ENCODE peak calls at places on chromosome 18, in eight cellular contexts. P is mammary epithelial cell; S is tibial nerve; I is cardiac muscle cell; Q is Panc1; D is GM06990; Z is K562; N is CD8-positive, alpha-beta memory T cell. R is an unnamed sample.

GRCh38 chr18:60978338-60978737 is 354.9 kb upstream of the CDH20 start:
- DNase-seq in P (peak; percentile 59), S (no peak), I (peak; percentile 69), Q (no peak), D (no peak), Z (no peak), N (no peak), R (peak; percentile 91)

GRCh38 chr18:53056064-53056463 is 716.1 kb downstream of the DCC start:
- DNase-seq in P (no peak), S (no peak), I (no peak), Q (no peak), D (no peak), Z (no peak), N (no peak), R (no peak)

GRCh38 chr18:46574740-46575108 is 82.3 kb downstream of the LOXHD1 start:
- DNase-seq in P (no peak), S (no peak), I (no peak), Q (no peak), D (no peak), Z (no peak), N (no peak), R (no peak)

GRCh38 chr18:6058941-6059340 is 163.6 kb upstream of the TMEM200C start:
- DNase-seq in P (no peak), S (no peak), I (no peak), Q (no peak), D (no peak), Z (no peak), N (no peak), R (peak; percentile 54)

GRCh38 chr18:70991577-70991976 is 702.7 kb downstream of the SOCS6 start:
- DNase-seq in P (no peak), S (no peak), I (peak; percentile 9), Q (no peak), D (no peak), Z (no peak), N (no peak), R (no peak)

GRCh38 chr18:8849696-8850095 is 144.3 kb downstream of the MTCL1 start:
- DNase-seq in P (no peak), S (no peak), I (no peak), Q (no peak), D (no peak), Z (no peak), N (no peak), R (peak; percentile 76)

GRCh38 chr18:59512025-59512710 is 153.1 kb upstream of the LMAN1 start:
- DNase-seq in P (no peak), S (no peak), I (no peak), Q (no peak), D (no peak), Z (no peak), N (no peak), R (no peak)

GRCh38 chr18:48263913-48264506 is 145.2 kb downstream of the ZBTB7C start:
- DNase-seq in P (peak; percentile 95), S (no peak), I (no peak), Q (no peak), D (no peak), Z (no peak), N (no peak), R (peak; percentile 62)

GRCh38 chr18:12694032-12694431 is 8.5 kb downstream of the CEP76 start:
- DNase-seq in P (peak; percentile 52), S (no peak), I (no peak), Q (no peak), D (no peak), Z (no peak), N (no peak), R (no peak)

GRCh38 chr18:56028514-56028913 is 440.5 kb upstream of the TCF4 start:
- DNase-seq in P (peak; percentile 65), S (no peak), I (peak; percentile 6), Q (no peak), D (no peak), Z (no peak), N (no peak), R (no peak)

GRCh38 chr18:44725300-44726096 is 44.8 kb downstream of the SETBP1 start:
- DNase-seq in P (peak; percentile 39), S (no peak), I (peak; percentile 56), Q (no peak), D (peak; percentile 77), Z (peak; percentile 56), N (peak; percentile 65), R (no peak)

GRCh38 chr18:36392163-36392887 is 94.8 kb downstream of the FHOD3 start:
- DNase-seq in P (no peak), S (no peak), I (peak; percentile 45), Q (no peak), D (no peak), Z (no peak), N (no peak), R (no peak)

GRCh38 chr18:49094979-49095632 is 144.3 kb upstream of the SMAD7 start:
- DNase-seq in P (peak; percentile 82), S (no peak), I (peak; percentile 77), Q (no peak), D (no peak), Z (no peak), N (no peak), R (peak; percentile 23)

GRCh38 chr18:76378526-76379215 is 116.4 kb downstream of the ZNF516 start:
- DNase-seq in P (no peak), S (no peak), I (no peak), Q (no peak), D (no peak), Z (no peak), N (no peak), R (no peak)

GRCh38 chr18:31857516-31858106 is 85.3 kb downstream of the TRAPPC8 start:
- DNase-seq in P (no peak), S (no peak), I (no peak), Q (no peak), D (no peak), Z (no peak), N (no peak), R (no peak)

GRCh38 chr18:69215151-69215550 is 185.5 kb upstream of the DOK6 start:
- DNase-seq in P (no peak), S (no peak), I (no peak), Q (no peak), D (no peak), Z (no peak), N (no peak), R (no peak)

GRCh38 chr18:12839057-12839525 is 44.9 kb downstream of the PTPN2 start:
- DNase-seq in P (peak; percentile 78), S (no peak), I (no peak), Q (no peak), D (peak; percentile 66), Z (no peak), N (peak; percentile 35), R (no peak)

GRCh38 chr18:62200121-62200914 is 13.3 kb downstream of the RELCH start:
- DNase-seq in P (peak; percentile 47), S (no peak), I (peak; percentile 21), Q (no peak), D (no peak), Z (no peak), N (no peak), R (no peak)

GRCh38 chr18:70132999-70133398 is 72.5 kb downstream of the RTTN start:
- DNase-seq in P (peak; percentile 59), S (no peak), I (peak; percentile 67), Q (peak; percentile 65), D (no peak), Z (no peak), N (no peak), R (peak; percentile 53)

GRCh38 chr18:697012-697411 is 15.4 kb downstream of the ENOSF1 start:
- DNase-seq in P (no peak), S (no peak), I (no peak), Q (no peak), D (no peak), Z (no peak), N (no peak), R (no peak)

GRCh38 chr18:35982404-35983114 is 10.1 kb downstream of the RMP24 start:
- DNase-seq in P (no peak), S (no peak), I (peak; percentile 43), Q (no peak), D (no peak), Z (no peak), N (no peak), R (no peak)

GRCh38 chr18:58808349-58808748 is 56.3 kb upstream of the ZNF532 start:
- DNase-seq in P (no peak), S (no peak), I (no peak), Q (no peak), D (no peak), Z (no peak), N (no peak), R (no peak)

GRCh38 chr18:74539289-74539688 is 5.0 kb downstream of the CNDP1 start:
- DNase-seq in P (no peak), S (no peak), I (no peak), Q (no peak), D (no peak), Z (no peak), N (no peak), R (no peak)

GRCh38 chr18:13216092-13216582 is 2.4 kb upstream of the LDLRAD4 start:
- DNase-seq in P (peak; percentile 42), S (no peak), I (peak; percentile 62), Q (peak; percentile 33), D (no peak), Z (no peak), N (peak; percentile 21), R (peak; percentile 47)

GRCh38 chr18:45774065-45774521 is 50.1 kb downstream of the SLC14A1 start:
- DNase-seq in P (peak; percentile 97), S (no peak), I (peak; percentile 75), Q (no peak), D (no peak), Z (no peak), N (peak; percentile 39), R (no peak)

DNA sequence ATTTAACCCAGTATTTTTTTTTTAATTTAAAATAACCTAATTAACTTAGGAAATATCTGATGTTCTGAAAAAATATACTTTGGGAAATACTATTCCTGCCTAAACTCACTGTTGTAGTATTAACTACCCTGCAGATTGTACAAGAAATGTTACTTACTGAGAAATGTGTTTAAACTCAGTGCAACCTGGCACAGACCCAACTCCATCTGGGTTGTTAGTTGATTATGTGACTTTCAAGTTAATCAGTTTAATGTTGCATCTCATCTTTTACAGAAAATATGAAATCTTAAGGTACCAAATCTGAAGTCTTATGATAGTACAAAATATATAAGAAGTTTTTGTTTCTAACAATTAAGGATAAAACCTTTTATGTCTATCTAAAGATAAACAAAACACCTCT is 27.3 kb downstream of the VAPA start:
- DNase-seq in P (no peak), S (no peak), I (no peak), Q (no peak), D (no peak), Z (no peak), N (no peak), R (no peak)
- H3K36me3 ChIP-seq in P (peaks cover 57% of the 10 kb centered on the region), S (peaks cover 13% of the 10 kb centered on the region), I (peaks cover 39% of the 10 kb centered on the region), Q (peaks cover 43% of the 10 kb centered on the region), D (peaks cover 8% of the 10 kb centered on the region), Z (peaks cover 97% of the 10 kb centered on the region), N (peaks cover 22% of the 10 kb centered on the region), R (peaks cover 2% of the 10 kb centered on the region)

GRCh38 chr18:26071725-26072124 is 18.7 kb downstream of the SS18 start:
- DNase-seq in P (no peak), S (no peak), I (no peak), Q (no peak), D (no peak), Z (no peak), N (no peak), R (no peak)
- H3K36me3 ChIP-seq in P (peaks cover 30% of the 10 kb centered on the region), S (peaks cover 5% of the 10 kb centered on the region), I (peaks cover 27% of the 10 kb centered on the region), Q (peaks cover 33% of the 10 kb centered on the region), D (peaks cover 9% of the 10 kb centered on the region), Z (peaks cover 90% of the 10 kb centered on the region), N (peaks cover 24% of the 10 kb centered on the region), R (no peaks in the 10 kb centered on the region)

GRCh38 chr18:79971986-79972385 is 7.5 kb downstream of the HSBP1L1 start:
- DNase-seq in P (no peak), S (no peak), I (no peak), Q (no peak), D (no peak), Z (no peak), N (no peak), R (no peak)
- H3K36me3 ChIP-seq in P (peaks cover 23% of the 10 kb centered on the region), S (peaks cover 9% of the 10 kb centered on the region), I (peaks cover 19% of the 10 kb centered on the region), Q (peaks cover 13% of the 10 kb centered on the region), D (peaks cover 20% of the 10 kb centered on the region), Z (peaks cover 70% of the 10 kb centered on the region), N (peaks cover 27% of the 10 kb centered on the region), R (no peaks in the 10 kb centered on the region)

GRCh38 chr18:23471486-23471885 is 18.4 kb downstream of the RIOK3 start:
- DNase-seq in P (no peak), S (no peak), I (no peak), Q (no peak), D (no peak), Z (no peak), N (no peak), R (no peak)
- H3K36me3 ChIP-seq in P (peaks cover 46% of the 10 kb centered on the region), S (peaks cover 38% of the 10 kb centered on the region), I (peaks cover 69% of the 10 kb centered on the region), Q (peaks cover 40% of the 10 kb centered on the region), D (peaks cover 18% of the 10 kb centered on the region), Z (peaks cover 88% of the 10 kb centered on the region), N (peaks cover 76% of the 10 kb centered on the region), R (no peaks in the 10 kb centered on the region)